ENCODE peak calls at places on chromosome 19, in six cellular contexts. L is substantia nigra, O is NCI-H1930, Y is GM12865, X is Kasumi-1, G is HL-60. R is an unnamed sample.

GRCh38 chr19:1856698-1857603 is 6.4 kb downstream of the KLF16 start:
- DNase-seq in L (no peak), O (no peak), Y (peak; percentile 84), X (peak; percentile 82), G (peak; percentile 98), R (no peak)

GRCh38 chr19:32233091-32233490 is 112.3 kb upstream of the ZNF507 start:
- DNase-seq in L (no peak), O (no peak), Y (no peak), X (no peak), G (no peak), R (no peak)

GRCh38 chr19:11538232-11539036 is at the start of gene CNN1:
- DNase-seq in L (no peak), O (no peak), Y (no peak), X (no peak), G (no peak), R (no peak)

GRCh38 chr19:19566306-19566705 is 28.2 kb downstream of the CILP2 start:
- DNase-seq in L (no peak), O (no peak), Y (no peak), X (no peak), G (no peak), R (no peak)

GRCh38 chr19:31659897-31660210 is 310.6 kb upstream of the TSHZ3 start:
- DNase-seq in L (no peak), O (no peak), Y (no peak), X (no peak), G (no peak), R (no peak)

GRCh38 chr19:1749373-1750342 is 3.6 kb upstream of the ONECUT3 start:
- DNase-seq in L (no peak), O (no peak), Y (no peak), X (no peak), G (no peak), R (no peak)

GRCh38 chr19:19321143-19321577 is 531 bp downstream of the MAU2 start:
- DNase-seq in L (no peak), O (no peak), Y (peak; percentile 32), X (no peak), G (peak; percentile 29), R (peak; percentile 41)

GRCh38 chr19:57099199-57099661 is 20.6 kb upstream of the USP29 start:
- DNase-seq in L (peak; percentile 5), O (no peak), Y (peak; percentile 26), X (no peak), G (peak; percentile 36), R (no peak)

GRCh38 chr19:3135961-3136683 is at the start of gene GNA15:
- DNase-seq in L (no peak), O (no peak), Y (peak; percentile 34), X (peak; percentile 77), G (peak; percentile 90), R (no peak)

GRCh38 chr19:11138659-11139526 is 16.7 kb downstream of the SPC24 start:
- DNase-seq in L (no peak), O (no peak), Y (no peak), X (peak; percentile 55), G (peak; percentile 37), R (peak; percentile 63)

GRCh38 chr19:8148410-8149231 is 771 bp downstream of the FBN3 start:
- DNase-seq in L (no peak), O (peak; percentile 5), Y (no peak), X (no peak), G (no peak), R (peak; percentile 45)

GRCh38 chr19:44782729-44783128 is 5.0 kb downstream of the CBLC start:
- DNase-seq in L (no peak), O (no peak), Y (no peak), X (no peak), G (no peak), R (no peak)

GRCh38 chr19:2840794-2841790 is at the start of gene ZNF555:
- DNase-seq in L (peak; percentile 98), O (peak; percentile 95), Y (peak; percentile 100), X (peak; percentile 99), G (peak; percentile 98), R (peak; percentile 97)

GRCh38 chr19:41928221-41928683 is at the start of gene ERFL:
- DNase-seq in L (no peak), O (no peak), Y (no peak), X (peak; percentile 42), G (peak; percentile 43), R (peak; percentile 28)

GRCh38 chr19:50837300-50837699 is 3.9 kb upstream of the KLK15 start:
- DNase-seq in L (no peak), O (no peak), Y (no peak), X (no peak), G (no peak), R (no peak)

GRCh38 chr19:46361915-46362314 is 15.0 kb downstream of the PPP5C start:
- DNase-seq in L (no peak), O (no peak), Y (no peak), X (peak; percentile 6), G (no peak), R (no peak)

GRCh38 chr19:13831560-13832056 is 36.4 kb downstream of the ZSWIM4 start:
- DNase-seq in L (no peak), O (no peak), Y (no peak), X (no peak), G (no peak), R (no peak)

GRCh38 chr19:4717966-4718701 is 5.5 kb downstream of the DPP9 start:
- DNase-seq in L (no peak), O (no peak), Y (no peak), X (no peak), G (peak; percentile 44), R (no peak)

GRCh38 chr19:1979642-1980041 is 35.9 kb downstream of the BTBD2 start:
- DNase-seq in L (no peak), O (no peak), Y (no peak), X (no peak), G (no peak), R (no peak)

GRCh38 chr19:748274-748598 is 2.7 kb upstream of the MISP start:
- DNase-seq in L (no peak), O (no peak), Y (no peak), X (no peak), G (no peak), R (no peak)

GRCh38 chr19:6465663-6466062 is 1.6 kb downstream of the CRB3 start:
- DNase-seq in L (no peak), O (no peak), Y (no peak), X (no peak), G (no peak), R (no peak)

R was measured in NCI-H146.